ENCODE peak calls at places on chromosome 17, in seven cellular contexts. T, Q, X, P, C, B and S are unnamed samples.

GRCh38 chr17:79989106-79989835 is 46.4 kb downstream of the TBC1D16 start:
- DNase-seq in T (no peak), X (no peak), P (no peak), C (no peak), Q (no peak), B (no peak), S (no peak)

GRCh38 chr17:71666047-71666446 is 454.8 kb upstream of the SOX9 start:
- DNase-seq in Q (no peak), X (no peak), B (no peak), C (no peak), T (no peak), P (no peak), S (no peak)

GRCh38 chr17:34958438-34958837 is 2.8 kb downstream of the CCT6B start:
- DNase-seq in C (no peak), P (no peak), T (no peak), Q (no peak), X (no peak), B (no peak), S (no peak)

GRCh38 chr17:1714488-1714979 is 4.4 kb upstream of the TLCD2 start:
- DNase-seq in Q (no peak), B (no peak), C (peak; percentile 97), T (no peak), X (peak; percentile 97), P (peak; percentile 96), S (peak; percentile 100)

GRCh38 chr17:59329558-59330313 is 1.7 kb upstream of the YPEL2 start:
- DNase-seq in T (no peak), C (peak; percentile 84), P (peak; percentile 51), Q (peak; percentile 13), X (peak; percentile 83), B (peak; percentile 56), S (peak; percentile 90)

GRCh38 chr17:8068736-8069586 is 18.6 kb downstream of the ALOX12B start:
- DNase-seq in C (no peak), Q (no peak), X (no peak), B (no peak), P (no peak), T (no peak), S (no peak)

GRCh38 chr17:2695961-2696760 is 15.4 kb downstream of the CLUH start:
- DNase-seq in X (no peak), C (no peak), T (no peak), B (no peak), P (no peak), Q (no peak), S (no peak)

GRCh38 chr17:74437702-74438101 is 5.8 kb downstream of the GPRC5C start:
- DNase-seq in B (no peak), P (no peak), Q (no peak), C (no peak), T (no peak), X (no peak), S (no peak)

GRCh38 chr17:45441536-45442310 is 9.1 kb upstream of the ARHGAP27 start:
- DNase-seq in C (no peak), T (no peak), B (no peak), P (no peak), Q (no peak), X (no peak), S (no peak)

GRCh38 chr17:7745748-7746470 is 28.4 kb downstream of the DNAH2 start:
- DNase-seq in T (no peak), C (peak; percentile 83), P (peak; percentile 30), B (no peak), X (no peak), Q (no peak), S (peak; percentile 79)

GRCh38 chr17:70060415-70060814 is 14.6 kb upstream of the KCNJ16 start:
- DNase-seq in C (peak; percentile 69), T (no peak), X (no peak), Q (no peak), P (no peak), B (no peak), S (no peak)

GRCh38 chr17:83050651-83051422 is 28.6 kb upstream of the METRNL start:
- DNase-seq in C (no peak), B (no peak), P (no peak), Q (no peak), T (no peak), X (no peak), S (no peak)

GRCh38 chr17:57609125-57609877 is 135.8 kb downstream of the CCDC182 start:
- DNase-seq in C (no peak), P (no peak), B (no peak), Q (no peak), X (no peak), T (no peak), S (no peak)
- H3K4me1 ChIP-seq in C (peaks cover 6% of the 10 kb centered on the region), P (peaks cover 20% of the 10 kb centered on the region), B (peaks cover 28% of the 10 kb centered on the region), Q (peaks cover 26% of the 10 kb centered on the region), X (peaks cover 21% of the 10 kb centered on the region), T (peaks cover 10% of the 10 kb centered on the region), S (peaks cover 6% of the 10 kb centered on the region)

GRCh38 chr17:77962349-77962748 is 3.8 kb downstream of the TNRC6C start:
- DNase-seq in P (no peak), Q (no peak), C (no peak), T (no peak), X (no peak), B (no peak), S (peak; percentile 24)
- H3K4me1 ChIP-seq in P (peaks cover 18% of the 10 kb centered on the region), Q (peaks cover 41% of the 10 kb centered on the region), C (no peaks in the 10 kb centered on the region), T (no peaks in the 10 kb centered on the region), X (peaks cover 15% of the 10 kb centered on the region), B (peaks cover 66% of the 10 kb centered on the region), S (peaks cover 29% of the 10 kb centered on the region)

DNA sequence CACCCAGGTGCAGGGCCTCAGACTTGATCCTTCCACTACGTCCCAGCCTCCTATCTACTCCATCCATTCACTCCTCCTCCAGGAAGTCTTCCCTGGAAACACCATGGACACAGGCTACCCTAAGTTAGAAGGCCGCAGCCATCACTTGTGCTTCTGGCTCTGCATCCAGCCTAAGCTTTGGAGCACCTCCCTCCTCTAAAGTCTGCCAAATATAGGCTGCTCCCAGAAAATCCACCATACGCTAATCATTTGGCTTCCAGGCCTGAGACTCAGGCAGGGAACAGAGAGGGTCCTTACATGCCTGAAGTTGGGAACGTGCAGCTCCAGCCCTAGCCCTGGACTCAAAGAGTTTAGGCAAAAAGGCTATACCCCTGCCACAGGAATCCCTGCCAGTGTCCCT is 6.7 kb downstream of the PCGF2 start:
- DNase-seq in X (no peak), B (no peak), Q (no peak), T (no peak), C (no peak), P (no peak), S (no peak)
- H3K4me1 ChIP-seq in X (peaks cover 14% of the 10 kb centered on the region), B (no peaks in the 10 kb centered on the region), Q (no peaks in the 10 kb centered on the region), T (peaks cover 15% of the 10 kb centered on the region), C (peaks cover 19% of the 10 kb centered on the region), P (peaks cover 35% of the 10 kb centered on the region), S (peaks cover 7% of the 10 kb centered on the region)

GRCh38 chr17:15918261-15918660 is 26.7 kb upstream of the ADORA2B start:
- DNase-seq in P (no peak), T (no peak), B (no peak), C (no peak), X (no peak), Q (no peak), S (no peak)

GRCh38 chr17:15917439-15918027 is 27.4 kb upstream of the ADORA2B start:
- DNase-seq in Q (no peak), B (no peak), X (no peak), P (no peak), C (no peak), T (no peak), S (no peak)

GRCh38 chr17:15919466-15919865 is 25.5 kb upstream of the ADORA2B start:
- DNase-seq in B (no peak), P (no peak), Q (no peak), C (no peak), X (no peak), T (no peak), S (no peak)

GRCh38 chr17:15917021-15917438 is 27.9 kb upstream of the ADORA2B start:
- DNase-seq in B (no peak), X (no peak), C (no peak), T (no peak), Q (no peak), P (no peak), S (no peak)

DNA sequence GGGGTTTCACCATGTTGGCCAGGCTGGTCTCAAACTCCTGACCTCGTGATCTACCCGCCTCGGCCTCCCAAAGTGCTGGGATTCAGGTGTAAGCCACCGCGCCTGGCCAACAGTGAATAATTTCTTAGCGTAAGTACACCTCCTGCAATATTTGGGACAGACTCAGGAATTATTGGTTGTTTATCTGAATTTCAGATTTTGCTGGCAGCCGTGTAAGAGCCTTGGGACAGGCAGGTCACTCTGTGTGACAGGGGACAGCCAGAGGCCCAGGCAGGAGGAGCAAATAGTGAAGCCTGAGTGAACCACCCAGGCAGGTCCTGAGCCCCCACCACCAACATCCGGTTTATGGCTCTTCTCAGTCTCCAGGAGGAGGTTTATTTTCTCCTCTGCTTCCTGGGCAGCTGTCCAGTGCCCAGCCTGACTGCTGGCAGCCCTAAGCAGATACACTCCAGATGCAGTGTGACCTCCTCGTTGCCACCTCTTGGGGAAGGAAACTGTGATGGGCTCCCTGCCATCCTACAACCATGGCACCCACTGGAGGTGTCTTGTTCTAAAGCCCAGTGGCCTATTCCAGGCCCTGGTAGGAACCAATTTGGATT is 26.2 kb upstream of the ADORA2B start:
- DNase-seq in X (no peak), B (no peak), Q (no peak), P (no peak), T (no peak), C (no peak), S (no peak)
- H3K4me1 ChIP-seq in X (no peaks in the 10 kb centered on the region), B (peaks cover 13% of the 10 kb centered on the region), Q (no peaks in the 10 kb centered on the region), P (peaks cover 8% of the 10 kb centered on the region), T (peaks cover 4% of the 10 kb centered on the region), C (no peaks in the 10 kb centered on the region), S (no peaks in the 10 kb centered on the region)

GRCh38 chr17:57211010-57211411 is 45.3 kb upstream of the MSI2 start:
- DNase-seq in B (no peak), Q (no peak), C (peak; percentile 3), P (peak; percentile 44), X (no peak), T (no peak), S (no peak)

GRCh38 chr17:57211543-57211942 is 44.8 kb upstream of the MSI2 start:
- DNase-seq in P (peak; percentile 53), B (no peak), C (peak; percentile 18), Q (no peak), T (no peak), X (no peak), S (no peak)

GRCh38 chr17:57210224-57210553 is 46.1 kb upstream of the MSI2 start:
- DNase-seq in X (no peak), T (peak; percentile 9), C (no peak), B (no peak), P (no peak), Q (no peak), S (no peak)

GRCh38 chr17:57206928-57207327 is 49.4 kb upstream of the MSI2 start:
- DNase-seq in T (no peak), X (no peak), P (no peak), B (no peak), C (no peak), Q (no peak), S (no peak)

GRCh38 chr17:57207396-57207795 is 48.9 kb upstream of the MSI2 start:
- DNase-seq in T (no peak), X (no peak), Q (no peak), P (peak; percentile 53), B (no peak), C (no peak), S (no peak)
- H3K4me1 ChIP-seq in T (peaks cover 19% of the 10 kb centered on the region), X (no peaks in the 10 kb centered on the region), Q (no peaks in the 10 kb centered on the region), P (peaks cover 19% of the 10 kb centered on the region), B (no peaks in the 10 kb centered on the region), C (no peaks in the 10 kb centered on the region), S (no peaks in the 10 kb centered on the region)

DNA sequence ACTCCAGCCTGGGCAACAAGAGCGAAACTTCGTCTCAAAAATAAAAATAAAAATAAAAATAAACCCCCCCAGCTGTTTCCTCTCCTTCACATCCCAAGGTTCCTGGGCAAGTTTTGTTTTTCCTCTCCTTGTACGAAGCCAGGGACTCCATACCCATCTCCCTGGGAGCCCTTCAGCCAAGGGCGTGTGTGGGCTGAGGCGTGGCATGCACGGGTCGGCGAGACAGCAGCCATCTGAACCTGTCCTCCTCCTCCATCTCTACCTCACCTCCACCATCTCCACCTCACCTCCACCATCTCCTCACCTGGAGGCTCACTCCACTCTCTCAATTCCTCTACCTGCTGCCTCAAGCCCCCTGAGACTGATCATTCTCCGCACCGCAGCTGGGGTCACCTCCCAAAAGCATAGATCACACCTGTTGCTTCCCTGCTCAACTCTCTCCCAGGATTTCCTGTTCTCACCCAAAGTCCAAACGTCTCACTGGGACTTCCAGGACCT is 16.9 kb downstream of the AANAT start:
- DNase-seq in X (no peak), P (no peak), T (no peak), Q (no peak), B (no peak), C (no peak), S (no peak)
- H3K4me1 ChIP-seq in X (peaks cover 4% of the 10 kb centered on the region), P (peaks cover 10% of the 10 kb centered on the region), T (peaks cover 6% of the 10 kb centered on the region), Q (no peaks in the 10 kb centered on the region), B (peaks cover 4% of the 10 kb centered on the region), C (peaks cover 4% of the 10 kb centered on the region), S (peaks cover 7% of the 10 kb centered on the region)